ENCODE peak calls at places on chromosomes 1 and 21, in seven cellular contexts. K is tibial nerve, H is heart left ventricle, U is AG04450, B is neural crest cell, E is HFF-Myc, I is GM23338. W is an unnamed sample.

GRCh38 chr21:26826801-26827200 is 18.4 kb downstream of the ADAMTS1 start:
- DNase-seq in I (no peak), E (no peak), B (no peak), U (no peak), H (peak), K (no peak), W (no peak)

GRCh38 chr1:93681549-93682412 is at the start of gene BCAR3:
- DNase-seq in E (no peak), U (no peak), K (peak), I (peak), B (peak), H (peak), W (peak)

GRCh38 chr1:108657701-108658100 is 3.2 kb downstream of the HENMT1 start:
- DNase-seq in K (no peak), H (no peak), B (no peak), U (no peak), I (no peak), E (no peak), W (no peak)

GRCh38 chr1:101388904-101389546 is 152.2 kb downstream of the S1PR1 start:
- DNase-seq in U (no peak), B (no peak), K (no peak), I (no peak), E (no peak), H (no peak), W (no peak)

GRCh38 chr1:12629521-12629956 is 11.5 kb upstream of the DHRS3 start:
- DNase-seq in I (peak), H (no peak), B (no peak), K (no peak), U (no peak), E (no peak), W (no peak)

GRCh38 chr1:238606896-238607295 is 716.2 kb upstream of the ZP4 start:
- DNase-seq in K (no peak), B (no peak), U (no peak), E (no peak), I (no peak), H (no peak), W (no peak)

GRCh38 chr1:46246548-46247432 is 773 bp upstream of the RAD54L start:
- DNase-seq in I (peak), E (no peak), K (no peak), U (no peak), B (no peak), H (peak), W (peak)

GRCh38 chr21:36791695-36792451 is 93.0 kb downstream of the SIM2 start:
- DNase-seq in E (no peak), B (no peak), H (no peak), U (no peak), I (no peak), K (no peak), W (no peak)

GRCh38 chr1:81811757-81812371 is 11.1 kb downstream of the ADGRL2 start:
- DNase-seq in H (no peak), E (no peak), U (no peak), I (no peak), K (no peak), B (no peak), W (no peak)

GRCh38 chr21:37462087-37462861 is 95.7 kb downstream of the DYRK1A start:
- DNase-seq in H (no peak), K (no peak), U (no peak), I (peak), E (no peak), B (no peak), W (no peak)

GRCh38 chr1:36836916-36837315 is 197.4 kb downstream of the GRIK3 start:
- DNase-seq in E (no peak), I (no peak), B (no peak), H (peak), K (no peak), U (no peak), W (no peak)

GRCh38 chr1:71948561-71948960 is 333.8 kb downstream of the NEGR1 start:
- DNase-seq in H (no peak), B (no peak), K (no peak), E (no peak), U (no peak), I (no peak), W (no peak)

DNA sequence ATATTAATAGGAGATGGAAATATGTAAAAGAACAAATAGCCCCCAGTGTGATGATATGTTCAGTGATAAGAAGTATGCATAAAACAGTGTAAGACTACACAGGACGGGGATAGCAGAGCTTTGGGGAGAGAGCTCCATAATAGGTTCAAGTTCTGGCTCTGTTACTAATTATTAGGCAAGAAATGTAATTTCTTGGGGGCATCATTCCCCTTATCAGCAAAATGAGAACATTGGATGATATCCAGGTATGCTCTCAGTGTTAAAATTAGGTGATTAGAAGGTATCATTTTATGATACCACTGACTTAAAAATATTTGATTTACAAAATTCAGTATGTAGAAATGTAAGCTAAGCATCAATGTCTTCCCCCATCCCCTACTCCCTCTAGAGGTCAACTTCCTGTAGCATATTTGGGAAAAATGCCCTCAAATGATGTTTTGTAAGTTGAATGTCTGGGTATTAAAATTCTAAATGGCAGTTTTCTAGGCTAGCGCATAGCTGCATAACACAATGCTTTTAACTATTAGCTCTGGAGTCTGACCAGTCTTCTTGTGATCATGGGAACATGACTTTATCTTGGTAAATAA is 585.7 kb upstream of the CAMK1G start:
- DNase-seq in B (no peak), U (no peak), E (peak), H (no peak), I (peak), K (no peak), W (no peak)
- TF ChIP-seq CTCF in B (peak), U (peak), E (peak), H (peak), I (peak), K (no peak), W (peak)

DNA sequence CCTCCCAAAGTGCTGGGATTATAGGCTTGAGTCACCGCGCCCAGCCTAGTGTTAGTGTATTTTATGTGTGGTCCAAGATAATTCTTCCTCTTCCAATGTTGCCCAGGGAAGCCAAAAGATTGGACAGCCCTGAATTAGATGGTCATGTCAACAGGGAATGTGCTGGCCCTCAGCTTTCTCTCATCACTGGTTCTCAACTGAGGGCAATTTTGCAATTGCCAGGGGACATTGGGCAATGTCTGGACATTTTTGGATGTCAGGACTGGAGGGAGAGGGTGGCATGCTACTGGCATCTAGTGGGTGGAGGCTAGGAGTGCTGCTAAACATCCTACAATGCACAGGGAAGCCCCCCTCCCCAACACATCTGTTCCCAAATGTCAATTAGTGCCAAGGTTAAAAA is 95.0 kb downstream of the LAMC2 start:
- DNase-seq in E (no peak), I (no peak), B (no peak), H (no peak), K (peak), U (no peak), W (no peak)
- TF ChIP-seq CTCF in E (no peak), I (no peak), B (no peak), H (no peak), K (no peak), U (no peak), W (no peak)

DNA sequence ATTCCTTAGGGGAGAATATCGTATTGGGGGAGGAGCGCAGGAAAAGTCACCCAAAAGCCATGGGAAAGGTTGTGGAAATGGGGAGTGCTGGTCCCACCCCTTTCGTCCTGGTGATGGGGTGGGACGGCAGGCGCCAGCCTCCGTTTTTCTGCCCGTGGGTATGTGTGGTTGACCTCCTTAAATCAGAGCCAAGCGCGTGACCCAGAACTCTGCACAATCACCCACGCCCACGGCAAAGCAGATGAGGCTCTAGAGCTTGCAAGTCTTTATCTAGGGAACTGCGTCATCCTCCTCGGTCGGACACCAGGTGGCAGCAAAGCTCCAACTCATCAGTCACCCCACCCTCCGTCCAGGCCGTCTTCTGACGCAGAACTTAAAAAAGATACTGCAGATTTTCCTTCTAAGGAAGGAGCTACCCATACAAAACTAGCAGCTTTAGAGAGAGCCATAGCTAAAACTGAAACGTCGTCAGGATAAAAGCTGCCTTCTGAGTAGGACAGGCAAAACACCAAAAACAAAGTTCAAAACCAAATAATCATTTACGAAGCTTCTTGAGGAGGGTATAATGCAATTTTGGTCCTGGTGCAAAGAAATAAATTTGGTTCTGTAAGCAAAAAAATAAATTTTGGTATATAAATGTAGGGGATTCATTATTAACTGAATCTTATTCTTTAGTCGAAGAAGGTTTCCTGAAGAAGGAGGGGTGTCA is 62.0 kb downstream of the TBX19 start:
- DNase-seq in H (peak), I (peak), B (peak), K (peak), E (peak), U (peak), W (peak)
- TF ChIP-seq CTCF in H (peak), I (peak), B (peak), K (peak), E (peak), U (peak), W (peak)

GRCh38 chr1:87179851-87180519 is 148.7 kb upstream of the LMO4 start:
- DNase-seq in E (no peak), B (no peak), I (no peak), U (no peak), H (no peak), K (no peak), W (no peak)
- TF ChIP-seq CTCF in E (no peak), B (no peak), I (no peak), U (no peak), H (no peak), K (no peak), W (no peak)

GRCh38 chr1:56434025-56434424 is 145.3 kb downstream of the PLPP3 start:
- DNase-seq in E (no peak), B (no peak), U (no peak), H (no peak), I (no peak), K (no peak), W (no peak)

GRCh38 chr1:56433056-56433577 is 146.2 kb downstream of the PLPP3 start:
- DNase-seq in U (no peak), K (no peak), B (no peak), H (no peak), I (no peak), E (no peak), W (no peak)

GRCh38 chr1:56436338-56436695 is 143.0 kb downstream of the PLPP3 start:
- DNase-seq in U (no peak), K (no peak), E (no peak), H (no peak), B (peak), I (no peak), W (no peak)

GRCh38 chr1:56435434-56436337 is 143.7 kb downstream of the PLPP3 start:
- DNase-seq in I (peak), H (no peak), B (peak), U (no peak), K (no peak), E (no peak), W (no peak)

DNA sequence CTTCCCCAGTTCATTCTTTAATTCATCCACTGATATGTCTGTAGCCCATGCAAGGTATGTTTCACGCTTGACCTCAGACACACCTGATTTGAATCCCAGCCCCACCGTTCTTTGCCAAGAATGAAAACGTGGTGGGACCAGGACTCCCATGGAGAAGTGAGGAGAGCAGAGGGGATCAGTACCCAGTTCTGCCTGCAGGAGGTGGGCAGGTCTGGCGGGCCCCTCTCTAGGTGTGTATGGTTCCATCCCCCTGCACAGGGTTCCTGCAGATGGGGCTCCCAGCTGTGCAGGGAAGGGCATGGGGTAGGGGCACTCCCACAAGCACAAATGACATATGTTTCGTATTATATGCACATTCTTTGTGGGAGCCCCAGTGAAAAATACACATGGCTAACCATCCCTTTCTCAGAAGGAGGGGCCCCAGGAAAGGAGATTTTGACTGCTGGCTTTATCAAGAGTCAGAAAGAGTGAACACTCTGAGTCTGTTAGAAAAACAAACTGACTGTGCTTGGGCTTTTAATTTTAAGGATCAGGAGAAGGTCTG is 144.6 kb downstream of the PLPP3 start:
- DNase-seq in I (peak), E (no peak), K (no peak), U (no peak), H (no peak), B (no peak), W (no peak)
- TF ChIP-seq CTCF in I (peak), E (peak), K (no peak), U (peak), H (no peak), B (no peak), W (peak)

W was measured in type B pancreatic cell.